ENCODE peak calls at places on chromosomes 5 and 9, in six cellular contexts. H, R, Z, V, Y and F are unnamed samples.

GRCh38 chr9:130233587-130233945 is 32.0 kb upstream of the HMCN2 start:
- DNase-seq in R (no peak), Y (no peak), V (no peak), Z (no peak), H (no peak), F (no peak)

GRCh38 chr5:13994606-13995336 is 50.3 kb upstream of the DNAH5 start:
- DNase-seq in Z (no peak), V (no peak), H (no peak), Y (no peak), R (no peak), F (peak)

GRCh38 chr5:36502608-36503007 is 103.8 kb upstream of the SLC1A3 start:
- DNase-seq in Y (no peak), H (no peak), R (no peak), Z (no peak), V (peak), F (peak)

GRCh38 chr5:86360801-86361200 is 256.9 kb upstream of the COX7C start:
- DNase-seq in Y (no peak), H (no peak), R (no peak), V (no peak), Z (no peak), F (no peak)

GRCh38 chr5:178093129-178093528 is 20.2 kb upstream of the N4BP3 start:
- DNase-seq in Z (no peak), Y (no peak), V (no peak), H (no peak), R (no peak), F (no peak)

GRCh38 chr5:149766460-149767277 is 36.6 kb downstream of the PPARGC1B start:
- DNase-seq in H (no peak), R (no peak), Y (no peak), V (no peak), Z (no peak), F (no peak)

GRCh38 chr5:72817076-72817476 is 615 bp downstream of the TNPO1 start:
- DNase-seq in H (peak), V (no peak), Z (peak), Y (no peak), R (no peak), F (peak)

GRCh38 chr5:36575367-36575781 is 31.0 kb upstream of the SLC1A3 start:
- DNase-seq in V (no peak), H (no peak), Z (no peak), Y (no peak), R (no peak), F (no peak)